ENCODE peak calls at places on chromosomes 13 and 19, in nine cellular contexts. One of them, this sample, is unnamed.

GRCh38 chr19:54451331-54451871 is 2.4 kb downstream of the LENG8 start:
- DNase-seq in upper lobe of left lung: no peak
- DNase-seq in RWPE2: no peak
- DNase-seq in tibial nerve: no peak
- DNase-seq in endodermal cell: peak
- DNase-seq in cardiac muscle cell: no peak
- DNase-seq in A549: no peak
- DNase-seq in tibial artery: no peak
- DNase-seq in heart right ventricle: no peak
- DNase-seq in this sample: peak

GRCh38 chr13:100674363-100674847 is at the start of gene TMTC4:
- DNase-seq in cardiac muscle cell: peak
- DNase-seq in endodermal cell: no peak
- DNase-seq in RWPE2: no peak
- DNase-seq in A549: no peak
- DNase-seq in upper lobe of left lung: no peak
- DNase-seq in tibial nerve: no peak
- DNase-seq in heart right ventricle: no peak
- DNase-seq in tibial artery: no peak
- DNase-seq in this sample: no peak

GRCh38 chr13:46962286-46962941 is 65.6 kb upstream of the HTR2A start:
- DNase-seq in tibial nerve: no peak
- DNase-seq in upper lobe of left lung: no peak
- DNase-seq in RWPE2: no peak
- DNase-seq in heart right ventricle: no peak
- DNase-seq in endodermal cell: no peak
- DNase-seq in A549: no peak
- DNase-seq in cardiac muscle cell: peak
- DNase-seq in tibial artery: no peak
- DNase-seq in this sample: peak

GRCh38 chr19:19403373-19403901 is 2.0 kb upstream of the GATAD2A start:
- DNase-seq in tibial nerve: no peak
- DNase-seq in upper lobe of left lung: peak
- DNase-seq in tibial artery: no peak
- DNase-seq in RWPE2: no peak
- DNase-seq in cardiac muscle cell: no peak
- DNase-seq in A549: no peak
- DNase-seq in heart right ventricle: no peak
- DNase-seq in endodermal cell: no peak
- DNase-seq in this sample: peak

GRCh38 chr13:39616087-39616694 is 13.2 kb upstream of the LHFPL6 start:
- DNase-seq in tibial nerve: peak
- DNase-seq in A549: peak
- DNase-seq in tibial artery: peak
- DNase-seq in RWPE2: no peak
- DNase-seq in heart right ventricle: no peak
- DNase-seq in upper lobe of left lung: peak
- DNase-seq in endodermal cell: peak
- DNase-seq in cardiac muscle cell: peak
- DNase-seq in this sample: peak

GRCh38 chr13:79655509-79655908 is 174.6 kb downstream of the NDFIP2 start:
- DNase-seq in heart right ventricle: no peak
- DNase-seq in cardiac muscle cell: no peak
- DNase-seq in endodermal cell: no peak
- DNase-seq in tibial artery: no peak
- DNase-seq in upper lobe of left lung: no peak
- DNase-seq in RWPE2: no peak
- DNase-seq in tibial nerve: no peak
- DNase-seq in A549: no peak
- DNase-seq in this sample: no peak

GRCh38 chr13:100608906-100609305 is 20.3 kb upstream of the GGACT start:
- DNase-seq in heart right ventricle: no peak
- DNase-seq in tibial nerve: no peak
- DNase-seq in tibial artery: no peak
- DNase-seq in endodermal cell: no peak
- DNase-seq in RWPE2: no peak
- DNase-seq in cardiac muscle cell: no peak
- DNase-seq in upper lobe of left lung: no peak
- DNase-seq in A549: no peak
- DNase-seq in this sample: no peak

GRCh38 chr19:16594681-16595091 is 22.5 kb upstream of the SLC35E1 start:
- DNase-seq in tibial artery: no peak
- DNase-seq in A549: no peak
- DNase-seq in heart right ventricle: no peak
- DNase-seq in RWPE2: no peak
- DNase-seq in cardiac muscle cell: no peak
- DNase-seq in endodermal cell: no peak
- DNase-seq in upper lobe of left lung: no peak
- DNase-seq in tibial nerve: no peak
- DNase-seq in this sample: no peak

GRCh38 chr13:38376551-38376950 is 26.9 kb downstream of the UFM1 start:
- DNase-seq in tibial artery: no peak
- DNase-seq in cardiac muscle cell: no peak
- DNase-seq in RWPE2: no peak
- DNase-seq in endodermal cell: no peak
- DNase-seq in heart right ventricle: no peak
- DNase-seq in A549: no peak
- DNase-seq in upper lobe of left lung: no peak
- DNase-seq in tibial nerve: no peak
- DNase-seq in this sample: no peak

GRCh38 chr19:3360494-3361383 is 5.6 kb upstream of the NFIC start:
- DNase-seq in A549: no peak
- DNase-seq in cardiac muscle cell: peak
- DNase-seq in heart right ventricle: peak
- DNase-seq in tibial artery: peak
- DNase-seq in endodermal cell: peak
- DNase-seq in tibial nerve: no peak
- DNase-seq in upper lobe of left lung: peak
- DNase-seq in RWPE2: no peak
- DNase-seq in this sample: no peak

GRCh38 chr19:8110931-8111330 is 38.5 kb downstream of the FBN3 start:
- DNase-seq in upper lobe of left lung: no peak
- DNase-seq in tibial nerve: no peak
- DNase-seq in endodermal cell: no peak
- DNase-seq in RWPE2: no peak
- DNase-seq in cardiac muscle cell: no peak
- DNase-seq in tibial artery: no peak
- DNase-seq in heart right ventricle: no peak
- DNase-seq in A549: no peak
- DNase-seq in this sample: no peak

GRCh38 chr19:55526216-55527196 is 10.4 kb downstream of the SBK2 start:
- DNase-seq in tibial nerve: no peak
- DNase-seq in RWPE2: no peak
- DNase-seq in heart right ventricle: peak
- DNase-seq in cardiac muscle cell: peak
- DNase-seq in upper lobe of left lung: peak
- DNase-seq in tibial artery: no peak
- DNase-seq in A549: peak
- DNase-seq in endodermal cell: peak
- DNase-seq in this sample: peak

GRCh38 chr13:73090116-73090811 is 31.5 kb downstream of the KLF5 start:
- DNase-seq in upper lobe of left lung: peak
- DNase-seq in tibial artery: no peak
- DNase-seq in tibial nerve: no peak
- DNase-seq in endodermal cell: peak
- DNase-seq in RWPE2: peak
- DNase-seq in A549: peak
- DNase-seq in heart right ventricle: no peak
- DNase-seq in cardiac muscle cell: no peak
- DNase-seq in this sample: peak

GRCh38 chr13:98672947-98673545 is 79.4 kb downstream of the SLC15A1 start:
- DNase-seq in upper lobe of left lung: peak
- DNase-seq in cardiac muscle cell: peak
- DNase-seq in endodermal cell: peak
- DNase-seq in tibial artery: peak
- DNase-seq in RWPE2: no peak
- DNase-seq in tibial nerve: peak
- DNase-seq in heart right ventricle: peak
- DNase-seq in A549: peak
- DNase-seq in this sample: peak

GRCh38 chr19:58477130-58477529 is 978 bp downstream of the ZNF446 start:
- DNase-seq in RWPE2: no peak
- DNase-seq in tibial nerve: no peak
- DNase-seq in upper lobe of left lung: no peak
- DNase-seq in endodermal cell: no peak
- DNase-seq in tibial artery: no peak
- DNase-seq in A549: no peak
- DNase-seq in heart right ventricle: no peak
- DNase-seq in cardiac muscle cell: no peak
- DNase-seq in this sample: no peak

GRCh38 chr19:16420781-16421386 is 50.9 kb downstream of the EPS15L1 start:
- DNase-seq in tibial artery: no peak
- DNase-seq in tibial nerve: no peak
- DNase-seq in A549: no peak
- DNase-seq in cardiac muscle cell: peak
- DNase-seq in heart right ventricle: peak
- DNase-seq in endodermal cell: no peak
- DNase-seq in RWPE2: no peak
- DNase-seq in upper lobe of left lung: no peak
- DNase-seq in this sample: no peak

GRCh38 chr13:40205771-40206240 is 460.6 kb downstream of the FOXO1 start:
- DNase-seq in tibial nerve: no peak
- DNase-seq in endodermal cell: no peak
- DNase-seq in A549: no peak
- DNase-seq in tibial artery: no peak
- DNase-seq in RWPE2: no peak
- DNase-seq in heart right ventricle: no peak
- DNase-seq in upper lobe of left lung: no peak
- DNase-seq in cardiac muscle cell: no peak
- DNase-seq in this sample: no peak

GRCh38 chr19:7670150-7670784 is 1.4 kb downstream of the RETN start:
- DNase-seq in cardiac muscle cell: peak
- DNase-seq in upper lobe of left lung: peak
- DNase-seq in A549: no peak
- DNase-seq in RWPE2: no peak
- DNase-seq in endodermal cell: no peak
- DNase-seq in tibial artery: no peak
- DNase-seq in heart right ventricle: no peak
- DNase-seq in tibial nerve: no peak
- DNase-seq in this sample: no peak

GRCh38 chr19:5288347-5288739 is 52.3 kb downstream of the PTPRS start:
- DNase-seq in A549: no peak
- DNase-seq in RWPE2: no peak
- DNase-seq in tibial artery: no peak
- DNase-seq in upper lobe of left lung: no peak
- DNase-seq in endodermal cell: no peak
- DNase-seq in tibial nerve: no peak
- DNase-seq in heart right ventricle: peak
- DNase-seq in cardiac muscle cell: no peak
- DNase-seq in this sample: no peak
- H3K4me3 ChIP-seq in A549: no peak
- H3K4me3 ChIP-seq in RWPE2: no peak
- H3K4me3 ChIP-seq in tibial artery: peak
- H3K4me3 ChIP-seq in upper lobe of left lung: peak
- H3K4me3 ChIP-seq in endodermal cell: no peak
- H3K4me3 ChIP-seq in tibial nerve: no peak
- H3K4me3 ChIP-seq in heart right ventricle: peak
- H3K4me3 ChIP-seq in cardiac muscle cell: no peak
- H3K4me3 ChIP-seq in this sample: no peak

GRCh38 chr19:9966448-9966847 is 30.1 kb upstream of the OLFM2 start:
- DNase-seq in RWPE2: no peak
- DNase-seq in endodermal cell: peak
- DNase-seq in upper lobe of left lung: no peak
- DNase-seq in heart right ventricle: no peak
- DNase-seq in tibial artery: no peak
- DNase-seq in tibial nerve: no peak
- DNase-seq in cardiac muscle cell: no peak
- DNase-seq in A549: no peak
- DNase-seq in this sample: no peak
- TF ChIP-seq CTCF in RWPE2: no peak
- TF ChIP-seq CTCF in endodermal cell: no peak
- TF ChIP-seq CTCF in upper lobe of left lung: no peak
- TF ChIP-seq CTCF in heart right ventricle: no peak
- TF ChIP-seq CTCF in tibial artery: no peak
- TF ChIP-seq CTCF in tibial nerve: no peak
- TF ChIP-seq CTCF in cardiac muscle cell: no peak
- TF ChIP-seq CTCF in A549: no peak
- TF ChIP-seq CTCF in this sample: no peak

DNA sequence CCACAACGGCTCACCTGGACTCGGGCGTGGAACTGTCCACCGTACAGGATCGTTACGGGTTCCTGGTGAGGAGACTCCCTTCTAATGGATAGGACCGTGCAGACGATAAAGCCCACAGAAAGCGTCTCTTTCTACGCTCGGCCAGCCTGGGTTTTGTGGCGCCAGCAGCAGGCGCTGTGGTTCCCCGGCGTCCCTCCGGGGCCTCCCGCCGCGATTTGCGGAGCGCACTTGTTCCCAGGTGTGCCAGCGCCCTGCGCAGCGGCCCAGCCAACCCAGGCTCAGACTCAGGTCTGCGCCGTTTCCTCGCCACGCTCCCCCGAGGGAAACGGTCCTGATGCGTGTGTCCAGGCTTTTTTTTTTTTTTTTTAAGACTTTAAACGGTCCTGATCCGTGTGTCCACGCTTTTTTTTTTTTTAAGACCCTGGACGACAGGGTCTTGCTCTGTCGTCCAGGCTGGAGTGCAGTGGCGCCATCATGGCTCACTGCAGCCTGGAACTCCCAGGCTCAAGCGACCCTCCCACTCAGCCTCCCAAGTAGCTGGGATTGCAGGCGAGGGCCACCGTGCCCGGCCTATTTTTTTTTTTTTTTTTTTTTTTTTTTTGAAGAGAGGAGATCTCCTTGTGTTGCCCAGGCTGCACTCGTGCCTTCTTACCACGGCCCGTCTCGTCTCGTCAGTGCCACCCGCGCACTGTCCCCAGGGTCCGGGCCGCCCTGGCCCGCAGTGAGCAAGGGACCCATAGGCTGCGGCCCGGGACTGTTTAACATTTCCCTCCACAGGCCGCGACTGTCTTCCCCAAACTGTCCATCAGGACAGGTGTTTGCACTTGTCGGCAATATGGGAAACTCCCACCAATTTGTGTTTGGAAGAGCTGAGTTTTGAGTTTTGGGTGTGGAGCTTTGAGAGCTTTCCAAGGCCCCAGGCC is 23.8 kb downstream of the GJA3 start:
- DNase-seq in heart right ventricle: peak
- DNase-seq in A549: peak
- DNase-seq in upper lobe of left lung: no peak
- DNase-seq in cardiac muscle cell: no peak
- DNase-seq in RWPE2: no peak
- DNase-seq in endodermal cell: peak
- DNase-seq in tibial nerve: no peak
- DNase-seq in tibial artery: no peak
- DNase-seq in this sample: no peak
- H3K4me3 ChIP-seq in heart right ventricle: peak
- H3K4me3 ChIP-seq in A549: peak
- H3K4me3 ChIP-seq in upper lobe of left lung: no peak
- H3K4me3 ChIP-seq in cardiac muscle cell: no peak
- H3K4me3 ChIP-seq in RWPE2: no peak
- H3K4me3 ChIP-seq in endodermal cell: no peak
- H3K4me3 ChIP-seq in tibial nerve: no peak
- H3K4me3 ChIP-seq in tibial artery: no peak
- H3K4me3 ChIP-seq in this sample: no peak

DNA sequence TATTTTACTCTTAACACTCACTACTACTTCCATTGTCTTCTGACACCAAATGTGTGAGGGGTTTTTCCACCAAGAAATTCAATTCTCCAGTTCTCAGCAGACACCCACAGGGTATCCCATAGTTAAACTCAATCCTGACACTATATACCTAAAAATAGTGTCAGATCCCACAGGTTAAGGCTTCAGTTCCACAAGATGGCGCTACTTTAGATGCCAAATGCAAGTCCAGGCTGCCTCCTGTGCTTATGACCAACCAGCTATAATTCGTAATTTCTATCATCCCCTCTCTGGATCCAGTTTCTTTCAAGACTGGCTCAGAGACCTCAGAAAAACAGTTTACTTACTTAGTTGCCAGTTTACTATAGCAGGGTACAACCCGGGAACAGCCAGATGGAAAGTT is 1146.2 kb upstream of the SPRY2 start:
- DNase-seq in A549: no peak
- DNase-seq in RWPE2: no peak
- DNase-seq in tibial artery: no peak
- DNase-seq in heart right ventricle: no peak
- DNase-seq in cardiac muscle cell: peak
- DNase-seq in tibial nerve: no peak
- DNase-seq in endodermal cell: peak
- DNase-seq in upper lobe of left lung: no peak
- DNase-seq in this sample: peak
- TF ChIP-seq CTCF in A549: no peak
- TF ChIP-seq CTCF in RWPE2: peak
- TF ChIP-seq CTCF in tibial artery: no peak
- TF ChIP-seq CTCF in heart right ventricle: no peak
- TF ChIP-seq CTCF in cardiac muscle cell: no peak
- TF ChIP-seq CTCF in tibial nerve: no peak
- TF ChIP-seq CTCF in endodermal cell: peak
- TF ChIP-seq CTCF in upper lobe of left lung: no peak
- TF ChIP-seq CTCF in this sample: peak

This sample was measured in astrocyte of the spinal cord.